ENCODE peak calls at places on chromosomes 7 and 10, in eight cellular contexts. G, R, T, W, N, A, I and J are unnamed samples.

GRCh38 chr10:62666264-62666663 is 138.3 kb upstream of the ADO start:
- DNase-seq in I (no peak), T (no peak), G (no peak), W (no peak), A (no peak), N (no peak), R (no peak), J (no peak)

GRCh38 chr7:152424348-152425108 is 11.3 kb downstream of the KMT2C start:
- DNase-seq in N (no peak), R (no peak), I (no peak), G (no peak), A (no peak), T (no peak), W (no peak), J (no peak)

GRCh38 chr7:47326220-47326619 is 255.7 kb downstream of the TNS3 start:
- DNase-seq in A (no peak), W (peak), I (peak), G (no peak), N (peak), R (no peak), T (no peak), J (no peak)

GRCh38 chr7:102979670-102980069 is 66.9 kb downstream of the LRRC17 start:
- DNase-seq in W (no peak), N (no peak), I (no peak), T (no peak), R (no peak), A (no peak), G (no peak), J (no peak)

GRCh38 chr7:105647591-105647990 is 66.3 kb upstream of the EFCAB10 start:
- DNase-seq in W (no peak), R (no peak), A (no peak), G (no peak), T (no peak), I (no peak), N (no peak), J (no peak)

GRCh38 chr10:71889388-71889987 is 38.4 kb upstream of the PSAP start:
- DNase-seq in W (no peak), R (no peak), I (no peak), G (no peak), T (no peak), N (peak), A (no peak), J (no peak)

GRCh38 chr7:30321992-30322637 is 37.7 kb downstream of the ZNRF2 start:
- DNase-seq in N (peak), W (no peak), R (no peak), I (no peak), T (peak), G (peak), A (no peak), J (no peak)

GRCh38 chr10:75107756-75108683 is 3.4 kb upstream of the SAMD8 start:
- DNase-seq in R (no peak), I (no peak), G (no peak), A (no peak), W (no peak), N (peak), T (no peak), J (no peak)

GRCh38 chr7:92498557-92498956 is 20.8 kb upstream of the ERVW-1 start:
- DNase-seq in A (no peak), R (no peak), G (no peak), N (no peak), I (no peak), W (no peak), T (no peak), J (no peak)

GRCh38 chr10:34094146-34094696 is 720.9 kb downstream of the PARD3 start:
- DNase-seq in W (no peak), G (no peak), T (no peak), I (no peak), A (no peak), R (no peak), N (no peak), J (no peak)

GRCh38 chr10:4372601-4373000 is 453.4 kb upstream of the AKR1E2 start:
- DNase-seq in N (no peak), I (peak), R (no peak), T (no peak), A (no peak), W (peak), G (no peak), J (no peak)

GRCh38 chr7:116897661-116898060 is 35.3 kb downstream of the CAPZA2 start:
- DNase-seq in G (no peak), T (no peak), I (no peak), R (no peak), N (no peak), A (no peak), W (no peak), J (no peak)

GRCh38 chr10:110356628-110357245 is 52.0 kb upstream of the SMNDC1 start:
- DNase-seq in I (no peak), W (peak), R (no peak), A (no peak), T (peak), N (peak), G (no peak), J (no peak)

GRCh38 chr10:32105782-32106382 is 49.7 kb upstream of the KIF5B start:
- DNase-seq in I (no peak), W (no peak), A (no peak), G (no peak), T (no peak), N (no peak), R (peak), J (no peak)

GRCh38 chr7:103887853-103888602 is 101.4 kb downstream of the RELN start:
- DNase-seq in G (no peak), R (no peak), T (no peak), A (no peak), I (no peak), W (no peak), N (no peak), J (no peak)

GRCh38 chr7:139618482-139619366 is 95.2 kb downstream of the CLEC2L start:
- DNase-seq in W (no peak), I (peak), G (no peak), N (peak), R (no peak), A (no peak), T (no peak), J (peak)

GRCh38 chr7:101620991-101621390 is 8.1 kb downstream of the MYL10 start:
- DNase-seq in A (no peak), N (no peak), I (no peak), G (no peak), T (no peak), W (no peak), R (no peak), J (no peak)

GRCh38 chr10:47181057-47181849 is 118.7 kb upstream of the GDF10 start:
- DNase-seq in T (no peak), A (no peak), W (no peak), G (no peak), N (no peak), I (no peak), R (no peak), J (no peak)

GRCh38 chr10:110083884-110084283 is 76.1 kb downstream of the ADD3 start:
- DNase-seq in T (no peak), G (peak), N (no peak), A (no peak), W (no peak), R (no peak), I (peak), J (no peak)

GRCh38 chr10:16408379-16408778 is 28.4 kb upstream of the PTER start:
- DNase-seq in T (no peak), R (no peak), G (no peak), W (no peak), N (peak), A (no peak), I (no peak), J (no peak)

GRCh38 chr7:121107923-121108498 is 119.5 kb downstream of the CPED1 start:
- DNase-seq in I (peak), W (no peak), T (peak), R (peak), N (peak), A (no peak), G (peak), J (no peak)

GRCh38 chr7:106770191-106770590 is 94.9 kb upstream of the PIK3CG start:
- DNase-seq in T (no peak), G (no peak), R (no peak), A (no peak), I (peak), W (peak), N (peak), J (no peak)

GRCh38 chr10:113517165-113517892 is 35.5 kb upstream of the HABP2 start:
- DNase-seq in G (no peak), T (no peak), I (no peak), N (no peak), W (no peak), A (no peak), R (no peak), J (no peak)

GRCh38 chr7:12199363-12199762 is 11.7 kb upstream of the TMEM106B start:
- DNase-seq in G (no peak), W (no peak), A (no peak), R (no peak), I (peak), T (no peak), N (peak), J (no peak)

GRCh38 chr10:33263453-33263852 is 71.0 kb downstream of the NRP1 start:
- DNase-seq in T (no peak), G (no peak), N (peak), R (no peak), I (peak), A (no peak), W (no peak), J (no peak)

GRCh38 chr7:31134246-31135188 is 82.4 kb downstream of the ADCYAP1R1 start:
- DNase-seq in T (no peak), G (peak), W (peak), I (peak), R (peak), A (peak), N (peak), J (peak)

GRCh38 chr7:70700055-70700934 is 431.6 kb upstream of the GALNT17 start:
- DNase-seq in W (no peak), A (no peak), T (no peak), N (no peak), R (peak), I (no peak), G (no peak), J (no peak)

GRCh38 chr7:25389489-25390106 is 161.3 kb upstream of the NPVF start:
- DNase-seq in A (peak), G (peak), I (peak), R (peak), N (peak), T (peak), W (no peak), J (peak)

GRCh38 chr10:80356563-80356999 is at the start of the genes DYDC1 and DYDC2:
- DNase-seq in N (no peak), I (peak), G (no peak), W (no peak), T (no peak), R (peak), A (peak), J (peak)

GRCh38 chr7:36777062-36777461 is 52.8 kb upstream of the AOAH start:
- DNase-seq in N (no peak), W (no peak), R (no peak), G (peak), I (no peak), T (no peak), A (no peak), J (no peak)

GRCh38 chr10:42419789-42420188 is 218.6 kb downstream of the ZNF33B start:
- DNase-seq in A (no peak), N (no peak), I (no peak), T (no peak), G (no peak), R (no peak), W (no peak), J (no peak)

GRCh38 chr7:2970907-2971306 is 72.8 kb downstream of the CARD11 start:
- DNase-seq in W (no peak), I (no peak), T (no peak), R (no peak), N (no peak), G (no peak), A (no peak), J (no peak)